ENCODE peak calls at places on chromosomes 11 and 22, in seven cellular contexts. One of them, this sample, is unnamed.

GRCh38 chr22:46951973-46952372 is 189.5 kb downstream of the TBC1D22A start:
- DNase-seq in stimulated activated CD4-positive, alpha-beta T cell treated with anti-CD3 and anti-CD28 coated beads, Interleukin-12 subunit alpha, Interleukin-12 subunit beta, amount 100 ng/mL, for 24 hours: no peak
- DNase-seq in putamen: no peak
- DNase-seq in effector memory CD8-positive, alpha-beta T cell: no peak
- DNase-seq in Panc1: no peak
- DNase-seq in heart left ventricle: no peak
- DNase-seq in NAMALWA: no peak
- DNase-seq in this sample: no peak

GRCh38 chr11:90476442-90477007 is 253.7 kb upstream of the CHORDC1 start:
- DNase-seq in stimulated activated CD4-positive, alpha-beta T cell treated with anti-CD3 and anti-CD28 coated beads, Interleukin-12 subunit alpha, Interleukin-12 subunit beta, amount 100 ng/mL, for 24 hours: no peak
- DNase-seq in putamen: peak
- DNase-seq in effector memory CD8-positive, alpha-beta T cell: no peak
- DNase-seq in Panc1: no peak
- DNase-seq in heart left ventricle: no peak
- DNase-seq in NAMALWA: peak
- DNase-seq in this sample: no peak

GRCh38 chr11:133163463-133164419 is 368.6 kb downstream of the OPCML start:
- DNase-seq in stimulated activated CD4-positive, alpha-beta T cell treated with anti-CD3 and anti-CD28 coated beads, Interleukin-12 subunit alpha, Interleukin-12 subunit beta, amount 100 ng/mL, for 24 hours: no peak
- DNase-seq in putamen: peak
- DNase-seq in effector memory CD8-positive, alpha-beta T cell: no peak
- DNase-seq in Panc1: peak
- DNase-seq in heart left ventricle: no peak
- DNase-seq in NAMALWA: peak
- DNase-seq in this sample: peak

GRCh38 chr11:128713595-128713994 is 19.7 kb downstream of the FLI1 start:
- DNase-seq in stimulated activated CD4-positive, alpha-beta T cell treated with anti-CD3 and anti-CD28 coated beads, Interleukin-12 subunit alpha, Interleukin-12 subunit beta, amount 100 ng/mL, for 24 hours: no peak
- DNase-seq in putamen: no peak
- DNase-seq in effector memory CD8-positive, alpha-beta T cell: no peak
- DNase-seq in Panc1: no peak
- DNase-seq in heart left ventricle: no peak
- DNase-seq in NAMALWA: no peak
- DNase-seq in this sample: no peak

GRCh38 chr11:2522636-2523255 is 77.9 kb downstream of the KCNQ1 start:
- DNase-seq in stimulated activated CD4-positive, alpha-beta T cell treated with anti-CD3 and anti-CD28 coated beads, Interleukin-12 subunit alpha, Interleukin-12 subunit beta, amount 100 ng/mL, for 24 hours: no peak
- DNase-seq in putamen: no peak
- DNase-seq in effector memory CD8-positive, alpha-beta T cell: no peak
- DNase-seq in Panc1: no peak
- DNase-seq in heart left ventricle: peak
- DNase-seq in NAMALWA: no peak
- DNase-seq in this sample: peak

GRCh38 chr11:73048446-73048845 is 93.7 kb downstream of the FCHSD2 start:
- DNase-seq in stimulated activated CD4-positive, alpha-beta T cell treated with anti-CD3 and anti-CD28 coated beads, Interleukin-12 subunit alpha, Interleukin-12 subunit beta, amount 100 ng/mL, for 24 hours: no peak
- DNase-seq in putamen: no peak
- DNase-seq in effector memory CD8-positive, alpha-beta T cell: no peak
- DNase-seq in Panc1: no peak
- DNase-seq in heart left ventricle: no peak
- DNase-seq in NAMALWA: no peak
- DNase-seq in this sample: no peak

GRCh38 chr11:62399868-62400245 is 19.0 kb upstream of the SCGB1A1 start:
- DNase-seq in stimulated activated CD4-positive, alpha-beta T cell treated with anti-CD3 and anti-CD28 coated beads, Interleukin-12 subunit alpha, Interleukin-12 subunit beta, amount 100 ng/mL, for 24 hours: no peak
- DNase-seq in putamen: no peak
- DNase-seq in effector memory CD8-positive, alpha-beta T cell: no peak
- DNase-seq in Panc1: no peak
- DNase-seq in heart left ventricle: no peak
- DNase-seq in NAMALWA: no peak
- DNase-seq in this sample: no peak

GRCh38 chr22:38104084-38104483 is 6.4 kb downstream of the BAIAP2L2 start:
- DNase-seq in stimulated activated CD4-positive, alpha-beta T cell treated with anti-CD3 and anti-CD28 coated beads, Interleukin-12 subunit alpha, Interleukin-12 subunit beta, amount 100 ng/mL, for 24 hours: no peak
- DNase-seq in putamen: no peak
- DNase-seq in effector memory CD8-positive, alpha-beta T cell: no peak
- DNase-seq in Panc1: no peak
- DNase-seq in heart left ventricle: peak
- DNase-seq in NAMALWA: peak
- DNase-seq in this sample: no peak

GRCh38 chr11:45182902-45183301 is 36.5 kb downstream of the PRDM11 start:
- DNase-seq in stimulated activated CD4-positive, alpha-beta T cell treated with anti-CD3 and anti-CD28 coated beads, Interleukin-12 subunit alpha, Interleukin-12 subunit beta, amount 100 ng/mL, for 24 hours: no peak
- DNase-seq in putamen: no peak
- DNase-seq in effector memory CD8-positive, alpha-beta T cell: no peak
- DNase-seq in Panc1: no peak
- DNase-seq in heart left ventricle: no peak
- DNase-seq in NAMALWA: peak
- DNase-seq in this sample: peak

GRCh38 chr22:30327864-30328345 is 1.2 kb upstream of the TBC1D10A start:
- DNase-seq in stimulated activated CD4-positive, alpha-beta T cell treated with anti-CD3 and anti-CD28 coated beads, Interleukin-12 subunit alpha, Interleukin-12 subunit beta, amount 100 ng/mL, for 24 hours: no peak
- DNase-seq in putamen: no peak
- DNase-seq in effector memory CD8-positive, alpha-beta T cell: no peak
- DNase-seq in Panc1: no peak
- DNase-seq in heart left ventricle: no peak
- DNase-seq in NAMALWA: no peak
- DNase-seq in this sample: no peak

GRCh38 chr11:103850419-103851165 is 185.8 kb upstream of the DDI1 start:
- DNase-seq in stimulated activated CD4-positive, alpha-beta T cell treated with anti-CD3 and anti-CD28 coated beads, Interleukin-12 subunit alpha, Interleukin-12 subunit beta, amount 100 ng/mL, for 24 hours: no peak
- DNase-seq in putamen: no peak
- DNase-seq in effector memory CD8-positive, alpha-beta T cell: no peak
- DNase-seq in Panc1: no peak
- DNase-seq in heart left ventricle: no peak
- DNase-seq in NAMALWA: no peak
- DNase-seq in this sample: no peak

GRCh38 chr11:59965424-59965823 is 1.6 kb downstream of the OOSP4A start:
- DNase-seq in stimulated activated CD4-positive, alpha-beta T cell treated with anti-CD3 and anti-CD28 coated beads, Interleukin-12 subunit alpha, Interleukin-12 subunit beta, amount 100 ng/mL, for 24 hours: no peak
- DNase-seq in putamen: no peak
- DNase-seq in effector memory CD8-positive, alpha-beta T cell: no peak
- DNase-seq in Panc1: no peak
- DNase-seq in heart left ventricle: no peak
- DNase-seq in NAMALWA: no peak
- DNase-seq in this sample: no peak

GRCh38 chr11:2088746-2089535 is 50.2 kb downstream of the IGF2 start:
- DNase-seq in stimulated activated CD4-positive, alpha-beta T cell treated with anti-CD3 and anti-CD28 coated beads, Interleukin-12 subunit alpha, Interleukin-12 subunit beta, amount 100 ng/mL, for 24 hours: no peak
- DNase-seq in putamen: no peak
- DNase-seq in effector memory CD8-positive, alpha-beta T cell: no peak
- DNase-seq in Panc1: no peak
- DNase-seq in heart left ventricle: no peak
- DNase-seq in NAMALWA: peak
- DNase-seq in this sample: no peak

GRCh38 chr22:38397189-38398097 is 57.6 kb downstream of the KCNJ4 start:
- DNase-seq in stimulated activated CD4-positive, alpha-beta T cell treated with anti-CD3 and anti-CD28 coated beads, Interleukin-12 subunit alpha, Interleukin-12 subunit beta, amount 100 ng/mL, for 24 hours: no peak
- DNase-seq in putamen: no peak
- DNase-seq in effector memory CD8-positive, alpha-beta T cell: no peak
- DNase-seq in Panc1: no peak
- DNase-seq in heart left ventricle: peak
- DNase-seq in NAMALWA: peak
- DNase-seq in this sample: no peak

GRCh38 chr11:61912530-61912898 is 4.9 kb downstream of the RAB3IL1 start:
- DNase-seq in stimulated activated CD4-positive, alpha-beta T cell treated with anti-CD3 and anti-CD28 coated beads, Interleukin-12 subunit alpha, Interleukin-12 subunit beta, amount 100 ng/mL, for 24 hours: no peak
- DNase-seq in putamen: no peak
- DNase-seq in effector memory CD8-positive, alpha-beta T cell: no peak
- DNase-seq in Panc1: no peak
- DNase-seq in heart left ventricle: no peak
- DNase-seq in NAMALWA: no peak
- DNase-seq in this sample: no peak

GRCh38 chr11:68181719-68182451 is 31.2 kb downstream of the KMT5B start:
- DNase-seq in stimulated activated CD4-positive, alpha-beta T cell treated with anti-CD3 and anti-CD28 coated beads, Interleukin-12 subunit alpha, Interleukin-12 subunit beta, amount 100 ng/mL, for 24 hours: no peak
- DNase-seq in putamen: no peak
- DNase-seq in effector memory CD8-positive, alpha-beta T cell: no peak
- DNase-seq in Panc1: no peak
- DNase-seq in heart left ventricle: no peak
- DNase-seq in NAMALWA: no peak
- DNase-seq in this sample: no peak

GRCh38 chr11:94933225-94934130 is 39.9 kb downstream of the CWC15 start:
- DNase-seq in stimulated activated CD4-positive, alpha-beta T cell treated with anti-CD3 and anti-CD28 coated beads, Interleukin-12 subunit alpha, Interleukin-12 subunit beta, amount 100 ng/mL, for 24 hours: no peak
- DNase-seq in putamen: peak
- DNase-seq in effector memory CD8-positive, alpha-beta T cell: no peak
- DNase-seq in Panc1: no peak
- DNase-seq in heart left ventricle: peak
- DNase-seq in NAMALWA: no peak
- DNase-seq in this sample: peak

GRCh38 chr11:101738494-101738893 is 154.7 kb upstream of the TRPC6 start:
- DNase-seq in stimulated activated CD4-positive, alpha-beta T cell treated with anti-CD3 and anti-CD28 coated beads, Interleukin-12 subunit alpha, Interleukin-12 subunit beta, amount 100 ng/mL, for 24 hours: no peak
- DNase-seq in putamen: no peak
- DNase-seq in effector memory CD8-positive, alpha-beta T cell: no peak
- DNase-seq in Panc1: no peak
- DNase-seq in heart left ventricle: no peak
- DNase-seq in NAMALWA: no peak
- DNase-seq in this sample: peak

GRCh38 chr11:63608353-63609345 is 5.6 kb downstream of the PLAAT3 start:
- DNase-seq in stimulated activated CD4-positive, alpha-beta T cell treated with anti-CD3 and anti-CD28 coated beads, Interleukin-12 subunit alpha, Interleukin-12 subunit beta, amount 100 ng/mL, for 24 hours: no peak
- DNase-seq in putamen: no peak
- DNase-seq in effector memory CD8-positive, alpha-beta T cell: no peak
- DNase-seq in Panc1: no peak
- DNase-seq in heart left ventricle: no peak
- DNase-seq in NAMALWA: no peak
- DNase-seq in this sample: no peak

GRCh38 chr11:60982184-60982583 is 10.7 kb downstream of the CD6 start:
- DNase-seq in stimulated activated CD4-positive, alpha-beta T cell treated with anti-CD3 and anti-CD28 coated beads, Interleukin-12 subunit alpha, Interleukin-12 subunit beta, amount 100 ng/mL, for 24 hours: no peak
- DNase-seq in putamen: no peak
- DNase-seq in effector memory CD8-positive, alpha-beta T cell: no peak
- DNase-seq in Panc1: no peak
- DNase-seq in heart left ventricle: no peak
- DNase-seq in NAMALWA: no peak
- DNase-seq in this sample: no peak

GRCh38 chr11:2517386-2518064 is 72.7 kb downstream of the KCNQ1 start:
- DNase-seq in stimulated activated CD4-positive, alpha-beta T cell treated with anti-CD3 and anti-CD28 coated beads, Interleukin-12 subunit alpha, Interleukin-12 subunit beta, amount 100 ng/mL, for 24 hours: no peak
- DNase-seq in putamen: no peak
- DNase-seq in effector memory CD8-positive, alpha-beta T cell: no peak
- DNase-seq in Panc1: no peak
- DNase-seq in heart left ventricle: peak
- DNase-seq in NAMALWA: no peak
- DNase-seq in this sample: no peak

GRCh38 chr11:33258631-33259184 is 1.5 kb downstream of the HIPK3 start:
- DNase-seq in stimulated activated CD4-positive, alpha-beta T cell treated with anti-CD3 and anti-CD28 coated beads, Interleukin-12 subunit alpha, Interleukin-12 subunit beta, amount 100 ng/mL, for 24 hours: no peak
- DNase-seq in putamen: peak
- DNase-seq in effector memory CD8-positive, alpha-beta T cell: no peak
- DNase-seq in Panc1: peak
- DNase-seq in heart left ventricle: no peak
- DNase-seq in NAMALWA: peak
- DNase-seq in this sample: no peak

GRCh38 chr11:19988598-19988997 is 171.7 kb downstream of the DBX1 start:
- DNase-seq in stimulated activated CD4-positive, alpha-beta T cell treated with anti-CD3 and anti-CD28 coated beads, Interleukin-12 subunit alpha, Interleukin-12 subunit beta, amount 100 ng/mL, for 24 hours: no peak
- DNase-seq in putamen: peak
- DNase-seq in effector memory CD8-positive, alpha-beta T cell: no peak
- DNase-seq in Panc1: no peak
- DNase-seq in heart left ventricle: no peak
- DNase-seq in NAMALWA: no peak
- DNase-seq in this sample: peak

GRCh38 chr22:47449508-47450270 is 687.2 kb downstream of the TBC1D22A start:
- DNase-seq in stimulated activated CD4-positive, alpha-beta T cell treated with anti-CD3 and anti-CD28 coated beads, Interleukin-12 subunit alpha, Interleukin-12 subunit beta, amount 100 ng/mL, for 24 hours: no peak
- DNase-seq in putamen: no peak
- DNase-seq in effector memory CD8-positive, alpha-beta T cell: no peak
- DNase-seq in Panc1: no peak
- DNase-seq in heart left ventricle: no peak
- DNase-seq in NAMALWA: no peak
- DNase-seq in this sample: no peak

GRCh38 chr11:110078923-110079544 is 14.2 kb upstream of the ZC3H12C start:
- DNase-seq in stimulated activated CD4-positive, alpha-beta T cell treated with anti-CD3 and anti-CD28 coated beads, Interleukin-12 subunit alpha, Interleukin-12 subunit beta, amount 100 ng/mL, for 24 hours: no peak
- DNase-seq in putamen: no peak
- DNase-seq in effector memory CD8-positive, alpha-beta T cell: no peak
- DNase-seq in Panc1: no peak
- DNase-seq in heart left ventricle: no peak
- DNase-seq in NAMALWA: no peak
- DNase-seq in this sample: no peak

GRCh38 chr11:95084509-95084908 is 5.1 kb upstream of the ENDOD1 start:
- DNase-seq in stimulated activated CD4-positive, alpha-beta T cell treated with anti-CD3 and anti-CD28 coated beads, Interleukin-12 subunit alpha, Interleukin-12 subunit beta, amount 100 ng/mL, for 24 hours: peak
- DNase-seq in putamen: no peak
- DNase-seq in effector memory CD8-positive, alpha-beta T cell: no peak
- DNase-seq in Panc1: no peak
- DNase-seq in heart left ventricle: no peak
- DNase-seq in NAMALWA: no peak
- DNase-seq in this sample: no peak

GRCh38 chr11:27907534-27907933 is 200.4 kb downstream of the KIF18A start:
- DNase-seq in stimulated activated CD4-positive, alpha-beta T cell treated with anti-CD3 and anti-CD28 coated beads, Interleukin-12 subunit alpha, Interleukin-12 subunit beta, amount 100 ng/mL, for 24 hours: no peak
- DNase-seq in putamen: no peak
- DNase-seq in effector memory CD8-positive, alpha-beta T cell: no peak
- DNase-seq in Panc1: no peak
- DNase-seq in heart left ventricle: no peak
- DNase-seq in NAMALWA: no peak
- DNase-seq in this sample: no peak

GRCh38 chr11:9280655-9281301 is 15.6 kb upstream of the DENND5A start:
- DNase-seq in stimulated activated CD4-positive, alpha-beta T cell treated with anti-CD3 and anti-CD28 coated beads, Interleukin-12 subunit alpha, Interleukin-12 subunit beta, amount 100 ng/mL, for 24 hours: peak
- DNase-seq in putamen: no peak
- DNase-seq in effector memory CD8-positive, alpha-beta T cell: peak
- DNase-seq in Panc1: no peak
- DNase-seq in heart left ventricle: no peak
- DNase-seq in NAMALWA: peak
- DNase-seq in this sample: no peak

GRCh38 chr22:36946436-36947158 is 33.2 kb downstream of the CSF2RB start:
- DNase-seq in stimulated activated CD4-positive, alpha-beta T cell treated with anti-CD3 and anti-CD28 coated beads, Interleukin-12 subunit alpha, Interleukin-12 subunit beta, amount 100 ng/mL, for 24 hours: no peak
- DNase-seq in putamen: no peak
- DNase-seq in effector memory CD8-positive, alpha-beta T cell: no peak
- DNase-seq in Panc1: no peak
- DNase-seq in heart left ventricle: no peak
- DNase-seq in NAMALWA: no peak
- DNase-seq in this sample: no peak

GRCh38 chr11:94171693-94172440 is 43.2 kb downstream of the PANX1 start:
- DNase-seq in stimulated activated CD4-positive, alpha-beta T cell treated with anti-CD3 and anti-CD28 coated beads, Interleukin-12 subunit alpha, Interleukin-12 subunit beta, amount 100 ng/mL, for 24 hours: no peak
- DNase-seq in putamen: peak
- DNase-seq in effector memory CD8-positive, alpha-beta T cell: peak
- DNase-seq in Panc1: peak
- DNase-seq in heart left ventricle: no peak
- DNase-seq in NAMALWA: peak
- DNase-seq in this sample: peak